ENCODE peak calls at places on chromosome 3, in ten cellular contexts. E is SK-N-SH, F is K562, I is H1, A is tibial nerve, B is transverse colon, Y is A549, Z is upper lobe of left lung, N is GM12878, R is esophagus muscularis mucosa. O is an unnamed sample. For H3K4me1, the result is how much of the 10 kb centered on the place peaks cover.

GRCh38 chr3:197899833-197900478 is 50.0 kb upstream of the RPL35A start:
- DNase-seq in Z (peak), B (no peak), R (no peak), Y (no peak), F (no peak), I (peak), N (no peak), A (no peak), E (no peak), O (no peak)

GRCh38 chr3:170419301-170420087 is 826 bp downstream of the CLDN11 start:
- DNase-seq in R (no peak), F (no peak), A (no peak), Y (no peak), I (peak), E (peak), B (no peak), N (no peak), Z (peak), O (peak)

GRCh38 chr3:197417451-197417850 is 119.0 kb upstream of the DLG1 start:
- DNase-seq in F (no peak), N (no peak), E (no peak), I (no peak), Z (no peak), A (no peak), Y (no peak), R (no peak), B (no peak), O (no peak)

GRCh38 chr3:49625071-49625470 is 49.1 kb upstream of the APEH start:
- DNase-seq in Z (no peak), F (no peak), Y (no peak), N (no peak), I (no peak), A (no peak), B (no peak), E (no peak), R (no peak), O (no peak)

GRCh38 chr3:43727930-43728329 is 37.2 kb downstream of the ABHD5 start:
- DNase-seq in I (no peak), Z (no peak), A (no peak), R (no peak), N (no peak), Y (no peak), B (no peak), F (no peak), E (no peak), O (no peak)

GRCh38 chr3:16828815-16829214 is 55.9 kb upstream of the PLCL2 start:
- DNase-seq in E (no peak), B (peak), Z (no peak), N (no peak), R (peak), Y (peak), F (peak), I (peak), A (no peak), O (no peak)

GRCh38 chr3:154181127-154181691 is 60.0 kb downstream of the ARHGEF26 start:
- DNase-seq in N (no peak), Z (no peak), R (no peak), I (no peak), B (no peak), E (peak), F (no peak), A (no peak), Y (no peak), O (no peak)

GRCh38 chr3:169454823-169455222 is 208.7 kb downstream of the MECOM start:
- DNase-seq in F (no peak), B (no peak), E (no peak), Z (no peak), A (no peak), N (no peak), R (no peak), Y (no peak), I (no peak), O (no peak)

GRCh38 chr3:184168363-184169120 is 6.1 kb upstream of the AP2M1 start:
- DNase-seq in F (no peak), A (no peak), Y (no peak), N (no peak), R (no peak), B (no peak), Z (no peak), I (no peak), E (no peak), O (no peak)

GRCh38 chr3:182948305-182948704 is 32.0 kb downstream of the DCUN1D1 start:
- DNase-seq in N (no peak), A (no peak), B (no peak), R (no peak), F (peak), I (no peak), Y (no peak), E (no peak), Z (no peak), O (no peak)

GRCh38 chr3:87228316-87228715 is 1.2 kb downstream of the CHMP2B start:
- DNase-seq in A (no peak), Y (no peak), R (no peak), Z (no peak), E (no peak), B (no peak), I (no peak), F (no peak), N (no peak), O (no peak)

GRCh38 chr3:79820089-79820488 is 52.3 kb upstream of the ROBO1 start:
- DNase-seq in N (no peak), F (no peak), B (no peak), Z (no peak), E (no peak), Y (no peak), A (no peak), I (no peak), R (no peak), O (no peak)

GRCh38 chr3:39334205-39334604 is 4.7 kb downstream of the CCR8 start:
- DNase-seq in Z (no peak), Y (no peak), A (no peak), E (no peak), R (no peak), B (no peak), I (no peak), F (no peak), N (no peak), O (no peak)

GRCh38 chr3:105944721-105945120 is 75.9 kb upstream of the CBLB start:
- DNase-seq in Z (no peak), Y (no peak), E (no peak), A (no peak), F (no peak), N (no peak), I (no peak), B (no peak), R (no peak), O (no peak)

GRCh38 chr3:14793858-14794234 is 24.9 kb upstream of the FGD5 start:
- DNase-seq in F (no peak), B (no peak), R (no peak), Y (no peak), N (no peak), I (no peak), A (no peak), Z (no peak), E (no peak), O (no peak)

GRCh38 chr3:110623571-110623970 is 448.0 kb upstream of the NECTIN3 start:
- DNase-seq in B (no peak), I (no peak), E (no peak), A (no peak), F (no peak), Z (no peak), Y (no peak), N (no peak), R (no peak), O (no peak)

GRCh38 chr3:15812183-15812582 is 14.4 kb upstream of the ANKRD28 start:
- DNase-seq in Y (peak), F (no peak), R (no peak), E (peak), N (no peak), A (no peak), I (no peak), B (no peak), Z (no peak), O (no peak)

GRCh38 chr3:4830586-4830914 is 148.7 kb upstream of the BHLHE40 start:
- DNase-seq in Y (no peak), N (no peak), A (no peak), I (no peak), E (no peak), F (no peak), B (no peak), Z (no peak), R (no peak), O (no peak)

GRCh38 chr3:16318216-16318615 is 53.2 kb downstream of the OXNAD1 start:
- DNase-seq in E (no peak), R (no peak), N (no peak), Z (no peak), B (no peak), Y (no peak), I (no peak), A (no peak), F (no peak), O (no peak)

GRCh38 chr3:109224333-109224732 is 87.8 kb downstream of the C3orf85 start:
- DNase-seq in R (no peak), F (peak), Z (peak), I (peak), N (no peak), E (no peak), Y (no peak), B (peak), A (no peak), O (no peak)

GRCh38 chr3:34106879-34107278 is 308.4 kb downstream of the PDCD6IP start:
- DNase-seq in B (peak), E (peak), R (no peak), Y (no peak), N (peak), F (peak), A (no peak), I (peak), Z (no peak), O (no peak)

GRCh38 chr3:24365168-24365567 is 129.5 kb downstream of the THRB start:
- DNase-seq in N (no peak), E (peak), A (no peak), F (no peak), R (no peak), Y (peak), Z (no peak), I (no peak), B (peak), O (no peak)

GRCh38 chr3:57007513-57008415 is 52.7 kb upstream of the SPATA12 start:
- DNase-seq in N (no peak), A (peak), R (peak), F (peak), B (peak), I (no peak), Y (peak), E (no peak), Z (no peak), O (peak)

GRCh38 chr3:14141144-14141543 is 16.3 kb downstream of the TMEM43 start:
- DNase-seq in E (no peak), Y (no peak), N (no peak), R (no peak), F (no peak), Z (no peak), I (no peak), A (no peak), B (no peak), O (no peak)

GRCh38 chr3:10515884-10516495 is 10.6 kb upstream of the ATP2B2 start:
- DNase-seq in N (no peak), Y (no peak), R (no peak), A (no peak), E (no peak), B (no peak), Z (no peak), F (peak), I (no peak), O (no peak)
- TF ChIP-seq EP300 in N (no peak), Y (no peak), R (no peak), A (no peak), E (no peak), B (no peak), Z (no peak), F (no peak), I (no peak), O (no peak)

GRCh38 chr3:29331830-29332637 is 51.2 kb downstream of the RBMS3 start:
- DNase-seq in I (no peak), F (no peak), E (no peak), Z (no peak), R (no peak), Y (no peak), B (no peak), N (no peak), A (no peak), O (no peak)
- H3K4me1 ChIP-seq in I (under half), F (under half), E (half or more), Z (under half), R (under half), Y (half or more), B (under half), N (under half), A (under half), O (under half)

GRCh38 chr3:59326246-59327024 is 276.6 kb upstream of the CFAP20DC start:
- DNase-seq in A (no peak), N (no peak), B (no peak), Y (no peak), I (peak), R (no peak), E (no peak), F (peak), Z (no peak), O (no peak)
- TF ChIP-seq CTCF in A (no peak), N (no peak), B (no peak), Y (no peak), I (peak), R (no peak), E (peak), F (peak), Z (no peak), O (no peak)

DNA sequence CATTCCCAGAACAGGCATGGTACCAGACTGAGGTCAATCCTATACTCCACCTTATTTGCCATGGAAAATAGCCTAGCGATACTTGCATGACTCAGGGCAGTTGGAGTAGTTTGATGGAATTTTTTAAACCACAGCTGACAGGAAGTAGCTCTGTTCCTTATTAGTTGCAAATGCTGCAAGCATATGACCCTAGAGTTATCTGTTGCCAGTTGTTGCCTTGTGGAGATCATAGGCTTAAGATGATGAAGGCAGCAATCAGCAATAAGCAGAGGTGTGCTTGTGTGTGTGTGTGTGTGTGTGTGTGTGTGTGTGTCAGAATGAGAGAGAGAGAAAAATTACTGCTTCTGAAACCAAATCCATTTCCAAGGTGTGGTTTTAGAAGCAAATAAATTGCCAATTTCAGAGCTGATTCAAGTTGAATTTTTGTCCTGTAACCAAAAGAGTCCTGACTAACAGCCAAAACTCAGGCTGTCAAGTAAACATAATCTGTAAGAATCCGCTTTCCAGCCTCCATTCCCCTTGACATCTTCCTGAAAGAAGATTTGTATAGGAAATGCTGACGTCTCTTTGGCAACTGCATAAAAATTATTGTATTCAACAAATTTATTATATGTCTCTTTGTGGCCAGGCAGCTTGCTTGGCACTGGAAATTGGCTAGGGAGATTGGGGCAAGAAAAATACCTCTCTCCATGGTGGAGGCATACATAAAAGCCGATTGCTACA is 141.2 kb downstream of the SERPINI1 start:
- DNase-seq in I (no peak), N (no peak), R (no peak), F (no peak), Z (no peak), Y (no peak), B (no peak), E (no peak), A (no peak), O (no peak)
- TF ChIP-seq EP300 in I (no peak), N (no peak), R (no peak), F (no peak), Z (no peak), Y (no peak), B (no peak), E (no peak), A (no peak), O (no peak)

GRCh38 chr3:41209646-41210045 is 10.3 kb downstream of the CTNNB1 start:
- DNase-seq in A (no peak), I (no peak), Z (no peak), R (no peak), B (no peak), N (no peak), Y (no peak), F (no peak), E (no peak), O (no peak)
- H3K4me1 ChIP-seq in A (under half), I (under half), Z (half or more), R (half or more), B (half or more), N (under half), Y (under half), F (under half), E (under half), O (under half)

DNA sequence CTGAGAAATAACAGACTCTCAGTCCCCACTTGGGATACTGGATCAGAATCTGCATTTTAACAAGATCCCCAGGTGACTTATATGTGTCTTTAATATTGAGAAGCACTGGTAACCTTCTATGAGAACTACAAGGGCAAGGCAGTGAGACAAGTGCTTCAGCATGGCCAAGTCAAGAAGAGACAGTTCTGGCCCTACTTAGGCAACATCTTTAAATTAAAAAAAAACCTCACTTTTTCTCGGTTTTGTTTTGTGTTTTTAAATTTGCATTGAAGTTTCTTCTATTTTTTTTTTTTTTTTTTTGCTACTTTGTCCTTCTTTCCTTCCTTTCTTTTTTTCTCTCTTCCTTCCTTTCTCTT is 42.5 kb upstream of the SPTSSB start:
- DNase-seq in E (no peak), F (no peak), B (no peak), I (no peak), N (no peak), A (no peak), Y (no peak), Z (no peak), R (no peak), O (no peak)
- TF ChIP-seq CTCF in E (no peak), F (no peak), B (no peak), I (no peak), N (no peak), A (no peak), Y (no peak), Z (no peak), R (no peak), O (no peak)

GRCh38 chr3:187228740-187229139 is 31.5 kb downstream of the RTP1 start:
- DNase-seq in E (no peak), R (no peak), N (no peak), Y (no peak), B (no peak), F (no peak), Z (no peak), I (no peak), A (no peak), O (no peak)

GRCh38 chr3:187223799-187224198 is 26.5 kb downstream of the RTP1 start:
- DNase-seq in B (no peak), F (no peak), A (no peak), I (no peak), E (no peak), Y (no peak), R (no peak), Z (no peak), N (no peak), O (no peak)

GRCh38 chr3:187230011-187230410 is 32.7 kb downstream of the RTP1 start:
- DNase-seq in B (no peak), Y (no peak), A (no peak), N (no peak), F (no peak), E (no peak), R (no peak), Z (no peak), I (no peak), O (no peak)

GRCh38 chr3:187222801-187223200 is 25.5 kb downstream of the RTP1 start:
- DNase-seq in Z (no peak), R (no peak), B (no peak), F (no peak), A (no peak), Y (no peak), I (no peak), N (no peak), E (no peak), O (no peak)

GRCh38 chr3:187227658-187228258 is 30.5 kb downstream of the RTP1 start:
- DNase-seq in B (no peak), I (no peak), N (no peak), R (no peak), Y (peak), Z (no peak), E (no peak), A (no peak), F (no peak), O (no peak)
- TF ChIP-seq EP300 in B (no peak), I (no peak), N (no peak), R (no peak), Y (no peak), Z (no peak), E (no peak), A (no peak), F (no peak), O (no peak)

O was measured in ovary.